ENCODE peak calls at places on chromosome 12, in nine cellular contexts. One of them, this sample, is unnamed.

GRCh38 chr12:110627500-110628195 is 13.7 kb downstream of the TCTN1 start:
- DNase-seq in activated T-cell treated with anti-CD3 and anti-CD28 coated beads, Interleukin-2, amount 50 U/mL, for 24 hours: no peak
- DNase-seq in COR-L47: no peak
- DNase-seq in skeletal muscle cell: no peak
- DNase-seq in lung: no peak
- DNase-seq in hippocampal formation: no peak
- DNase-seq in iPS-NIHi11: no peak
- DNase-seq in NCI-H1694 treated with DMSO at 0.1 percent for 48 hours: no peak
- DNase-seq in GM03348: no peak
- DNase-seq in this sample: no peak

GRCh38 chr12:13609874-13610273 is 371.5 kb downstream of the GRIN2B start:
- DNase-seq in hippocampal formation: no peak
- DNase-seq in COR-L47: no peak
- DNase-seq in lung: no peak
- DNase-seq in iPS-NIHi11: no peak
- DNase-seq in NCI-H1694 treated with DMSO at 0.1 percent for 48 hours: peak; percentile 82
- DNase-seq in activated T-cell treated with anti-CD3 and anti-CD28 coated beads, Interleukin-2, amount 50 U/mL, for 24 hours: no peak
- DNase-seq in skeletal muscle cell: no peak
- DNase-seq in GM03348: no peak
- DNase-seq in this sample: no peak

GRCh38 chr12:107282628-107283027 is 189.3 kb upstream of the CRY1 start:
- DNase-seq in lung: no peak
- DNase-seq in NCI-H1694 treated with DMSO at 0.1 percent for 48 hours: no peak
- DNase-seq in hippocampal formation: no peak
- DNase-seq in GM03348: no peak
- DNase-seq in COR-L47: no peak
- DNase-seq in iPS-NIHi11: no peak
- DNase-seq in skeletal muscle cell: no peak
- DNase-seq in activated T-cell treated with anti-CD3 and anti-CD28 coated beads, Interleukin-2, amount 50 U/mL, for 24 hours: no peak
- DNase-seq in this sample: no peak

GRCh38 chr12:85277900-85278597 is 2.0 kb upstream of the ALX1 start:
- DNase-seq in activated T-cell treated with anti-CD3 and anti-CD28 coated beads, Interleukin-2, amount 50 U/mL, for 24 hours: no peak
- DNase-seq in GM03348: no peak
- DNase-seq in iPS-NIHi11: peak; percentile 14
- DNase-seq in skeletal muscle cell: no peak
- DNase-seq in lung: no peak
- DNase-seq in COR-L47: no peak
- DNase-seq in hippocampal formation: no peak
- DNase-seq in NCI-H1694 treated with DMSO at 0.1 percent for 48 hours: no peak
- DNase-seq in this sample: no peak

GRCh38 chr12:14656846-14657245 is 39.6 kb downstream of the GUCY2C start:
- DNase-seq in GM03348: no peak
- DNase-seq in lung: no peak
- DNase-seq in activated T-cell treated with anti-CD3 and anti-CD28 coated beads, Interleukin-2, amount 50 U/mL, for 24 hours: no peak
- DNase-seq in skeletal muscle cell: no peak
- DNase-seq in iPS-NIHi11: no peak
- DNase-seq in hippocampal formation: no peak
- DNase-seq in NCI-H1694 treated with DMSO at 0.1 percent for 48 hours: no peak
- DNase-seq in COR-L47: no peak
- DNase-seq in this sample: no peak

GRCh38 chr12:93316623-93316971 is 61.1 kb upstream of the NUDT4 start:
- DNase-seq in hippocampal formation: no peak
- DNase-seq in activated T-cell treated with anti-CD3 and anti-CD28 coated beads, Interleukin-2, amount 50 U/mL, for 24 hours: no peak
- DNase-seq in COR-L47: no peak
- DNase-seq in NCI-H1694 treated with DMSO at 0.1 percent for 48 hours: no peak
- DNase-seq in GM03348: no peak
- DNase-seq in skeletal muscle cell: no peak
- DNase-seq in lung: no peak
- DNase-seq in iPS-NIHi11: no peak
- DNase-seq in this sample: no peak

GRCh38 chr12:33472299-33472698 is 32.7 kb upstream of the SYT10 start:
- DNase-seq in activated T-cell treated with anti-CD3 and anti-CD28 coated beads, Interleukin-2, amount 50 U/mL, for 24 hours: no peak
- DNase-seq in skeletal muscle cell: no peak
- DNase-seq in COR-L47: no peak
- DNase-seq in lung: no peak
- DNase-seq in iPS-NIHi11: no peak
- DNase-seq in hippocampal formation: no peak
- DNase-seq in NCI-H1694 treated with DMSO at 0.1 percent for 48 hours: no peak
- DNase-seq in GM03348: no peak
- DNase-seq in this sample: no peak

GRCh38 chr12:68067762-68068376 is 78.6 kb downstream of the IFNG-AS1 start:
- DNase-seq in GM03348: no peak
- DNase-seq in NCI-H1694 treated with DMSO at 0.1 percent for 48 hours: no peak
- DNase-seq in hippocampal formation: no peak
- DNase-seq in lung: no peak
- DNase-seq in activated T-cell treated with anti-CD3 and anti-CD28 coated beads, Interleukin-2, amount 50 U/mL, for 24 hours: no peak
- DNase-seq in iPS-NIHi11: peak; percentile 45
- DNase-seq in skeletal muscle cell: no peak
- DNase-seq in COR-L47: no peak
- DNase-seq in this sample: no peak

GRCh38 chr12:25629341-25629740 is 76.3 kb upstream of the LMNTD1 start:
- DNase-seq in GM03348: no peak
- DNase-seq in NCI-H1694 treated with DMSO at 0.1 percent for 48 hours: no peak
- DNase-seq in activated T-cell treated with anti-CD3 and anti-CD28 coated beads, Interleukin-2, amount 50 U/mL, for 24 hours: no peak
- DNase-seq in lung: no peak
- DNase-seq in iPS-NIHi11: no peak
- DNase-seq in COR-L47: no peak
- DNase-seq in skeletal muscle cell: no peak
- DNase-seq in hippocampal formation: no peak
- DNase-seq in this sample: no peak

GRCh38 chr12:88375960-88376305 is 204.3 kb downstream of the KITLG start:
- DNase-seq in COR-L47: no peak
- DNase-seq in lung: no peak
- DNase-seq in hippocampal formation: no peak
- DNase-seq in GM03348: no peak
- DNase-seq in NCI-H1694 treated with DMSO at 0.1 percent for 48 hours: no peak
- DNase-seq in activated T-cell treated with anti-CD3 and anti-CD28 coated beads, Interleukin-2, amount 50 U/mL, for 24 hours: no peak
- DNase-seq in iPS-NIHi11: no peak
- DNase-seq in skeletal muscle cell: no peak
- DNase-seq in this sample: no peak

GRCh38 chr12:56243731-56244181 is 13.9 kb downstream of the SLC39A5 start:
- DNase-seq in activated T-cell treated with anti-CD3 and anti-CD28 coated beads, Interleukin-2, amount 50 U/mL, for 24 hours: no peak
- DNase-seq in skeletal muscle cell: no peak
- DNase-seq in GM03348: no peak
- DNase-seq in iPS-NIHi11: no peak
- DNase-seq in COR-L47: no peak
- DNase-seq in hippocampal formation: no peak
- DNase-seq in lung: no peak
- DNase-seq in NCI-H1694 treated with DMSO at 0.1 percent for 48 hours: no peak
- DNase-seq in this sample: no peak

This sample was measured in left colon.